ENCODE peak calls at places on chromosomes 16 and 17, in five cellular contexts. T is left lobe of liver; K is CD8-positive, alpha-beta memory T cell; M is left kidney; N is Daoy. O is an unnamed sample.
A peak's percentile ranks its signal among the peaks of the same experiment; 100 is the strongest.

GRCh38 chr16:80751167-80751566 is 53.2 kb downstream of the CDYL2 start:
- DNase-seq in T (no peak), K (no peak), M (peak; percentile 27), N (peak; percentile 6), O (no peak)

GRCh38 chr17:73639926-73640325 is 4.3 kb downstream of the SDK2 start:
- DNase-seq in T (no peak), K (no peak), M (peak; percentile 13), N (peak; percentile 32), O (peak; percentile 83)

GRCh38 chr16:27067138-27067537 is 411 bp downstream of the C16orf82 start:
- DNase-seq in T (no peak), K (no peak), M (peak; percentile 86), N (no peak), O (peak; percentile 69)

GRCh38 chr17:57940217-57940616 is 15.0 kb downstream of the CUEDC1 start:
- DNase-seq in T (no peak), K (no peak), M (peak; percentile 73), N (no peak), O (peak; percentile 87)

GRCh38 chr16:72997141-72997542 is 50.8 kb downstream of the ZFHX3 start:
- DNase-seq in T (no peak), K (no peak), M (peak; percentile 78), N (no peak), O (no peak)

GRCh38 chr17:74740641-74741387 is 3.8 kb downstream of the RAB37 start:
- DNase-seq in T (no peak), K (no peak), M (no peak), N (no peak), O (no peak)

GRCh38 chr16:3578610-3579551 is 1.7 kb upstream of the NLRC3 start:
- DNase-seq in T (no peak), K (peak; percentile 71), M (peak; percentile 20), N (peak; percentile 35), O (no peak)

GRCh38 chr17:28113269-28113668 is 70.8 kb downstream of the NLK start:
- DNase-seq in T (no peak), K (no peak), M (no peak), N (no peak), O (no peak)

GRCh38 chr17:59756236-59756818 is 48.9 kb downstream of the VMP1 start:
- DNase-seq in T (no peak), K (no peak), M (no peak), N (peak; percentile 79), O (no peak)

GRCh38 chr17:78716814-78717393 is 65.2 kb downstream of the CYTH1 start:
- DNase-seq in T (peak; percentile 96), K (no peak), M (peak; percentile 79), N (peak; percentile 64), O (peak; percentile 96)

GRCh38 chr17:82373731-82374625 is 2.4 kb downstream of the UTS2R start:
- DNase-seq in T (no peak), K (no peak), M (no peak), N (no peak), O (no peak)

GRCh38 chr17:15319461-15319860 is 21.9 kb downstream of the TEKT3 start:
- DNase-seq in T (no peak), K (no peak), M (peak; percentile 79), N (no peak), O (no peak)

GRCh38 chr16:49003022-49003421 is 278.6 kb downstream of the CBLN1 start:
- DNase-seq in T (no peak), K (no peak), M (no peak), N (no peak), O (peak; percentile 62)

GRCh38 chr16:970379-970765 is 412 bp downstream of the LMF1 start:
- DNase-seq in T (no peak), K (no peak), M (no peak), N (no peak), O (no peak)

GRCh38 chr16:84943620-84944019 is 67.7 kb downstream of the ZDHHC7 start:
- DNase-seq in T (no peak), K (no peak), M (no peak), N (no peak), O (no peak)

GRCh38 chr17:31558748-31559646 is 167.5 kb downstream of the RAB11FIP4 start:
- DNase-seq in T (peak; percentile 88), K (peak; percentile 37), M (peak; percentile 89), N (peak; percentile 88), O (peak; percentile 87)

GRCh38 chr16:64586756-64587155 is 535.1 kb downstream of the CDH11 start:
- DNase-seq in T (no peak), K (no peak), M (peak; percentile 61), N (no peak), O (peak; percentile 67)

GRCh38 chr17:43528319-43528987 is 17.7 kb downstream of the ETV4 start:
- DNase-seq in T (no peak), K (no peak), M (peak; percentile 61), N (peak; percentile 57), O (no peak)

GRCh38 chr17:45308840-45309239 is 8.0 kb downstream of the MAP3K14 start:
- DNase-seq in T (no peak), K (no peak), M (no peak), N (no peak), O (no peak)

O was measured in NCI-H69.